ENCODE peak calls at places on chromosomes 12 and 14, in six cellular contexts. I is RWPE1, D is H54, L is heart right ventricle, R is left ventricle myocardium inferior, U is epithelial cell of esophagus. C is an unnamed sample.

GRCh38 chr14:106044949-106045596 is 518.7 kb downstream of the TMEM121 start:
- DNase-seq in I (no peak), R (no peak), U (peak), D (peak), L (peak), C (peak)

GRCh38 chr14:24071836-24072420 is 566 bp downstream of the CPNE6 start:
- DNase-seq in L (no peak), D (no peak), R (no peak), U (no peak), I (no peak), C (no peak)

GRCh38 chr12:15088115-15088514 is 115.3 kb downstream of the PDE6H start:
- DNase-seq in U (no peak), D (no peak), R (no peak), L (no peak), I (no peak), C (no peak)

GRCh38 chr12:5554711-5555110 is 122.8 kb downstream of the NTF3 start:
- DNase-seq in I (no peak), U (no peak), R (no peak), D (no peak), L (no peak), C (no peak)

GRCh38 chr12:53255993-53256392 is 12.1 kb upstream of the ESPL1 start:
- DNase-seq in I (no peak), R (no peak), U (no peak), D (no peak), L (no peak), C (no peak)

GRCh38 chr12:124901003-124901402 is 13.4 kb downstream of the UBC start:
- DNase-seq in D (no peak), U (no peak), L (no peak), R (no peak), I (no peak), C (no peak)

GRCh38 chr12:129877383-129877782 is 26.4 kb downstream of the TMEM132D start:
- DNase-seq in U (no peak), R (no peak), I (no peak), D (no peak), L (no peak), C (no peak)

GRCh38 chr12:14207946-14208612 is 157.4 kb upstream of the ATF7IP start:
- DNase-seq in L (no peak), R (no peak), I (peak), U (peak), D (no peak), C (no peak)

GRCh38 chr12:113136128-113136989 is 798 bp upstream of the RASAL1 start:
- DNase-seq in D (no peak), U (no peak), R (no peak), L (no peak), I (no peak), C (no peak)

GRCh38 chr12:129614221-129614885 is 289.5 kb downstream of the TMEM132D start:
- DNase-seq in U (no peak), D (no peak), L (no peak), I (no peak), R (no peak), C (no peak)

GRCh38 chr14:36243183-36243582 is 66.7 kb upstream of the PTCSC3 start:
- DNase-seq in I (no peak), L (no peak), U (no peak), D (no peak), R (no peak), C (no peak)

GRCh38 chr14:103393687-103394626 is 8.7 kb downstream of the MARK3 start:
- DNase-seq in D (no peak), R (no peak), I (no peak), U (peak), L (no peak), C (no peak)

GRCh38 chr12:131266591-131267467 is 313.1 kb downstream of the ADGRD1 start:
- DNase-seq in U (no peak), I (peak), D (no peak), R (no peak), L (no peak), C (no peak)

GRCh38 chr12:15602051-15602672 is 187.0 kb downstream of the EPS8 start:
- DNase-seq in I (no peak), U (no peak), L (no peak), D (no peak), R (no peak), C (no peak)

GRCh38 chr12:127810026-127810425 is 456.9 kb upstream of the TMEM132C start:
- DNase-seq in U (peak), R (no peak), I (peak), L (no peak), D (peak), C (no peak)

GRCh38 chr14:88746042-88746441 is 46.7 kb downstream of the EML5 start:
- DNase-seq in L (no peak), U (no peak), R (no peak), I (no peak), D (no peak), C (no peak)

GRCh38 chr12:64779349-64779974 is 20.3 kb upstream of the GNS start:
- DNase-seq in R (no peak), L (no peak), D (no peak), I (no peak), U (no peak), C (no peak)

C was measured in tibial artery.